ENCODE peak calls at places on chromosomes 16 and 17, in nine cellular contexts. S is memory B cell; H is foreskin melanocyte; A is psoas muscle; W is kidney; L is activated naive CD4-positive, alpha-beta T cell treated with anti-CD3 and anti-CD28 coated beads for 36 hours; B is sigmoid colon; X is neural crest cell; N is IMR-90. I is an unnamed sample.

GRCh38 chr17:55230716-55231115 is 34.0 kb upstream of the HLF start:
- DNase-seq in S (no peak), H (peak; percentile 91), A (no peak), W (no peak), L (no peak), B (no peak), X (no peak), N (no peak), I (no peak)

GRCh38 chr16:65769055-65769465 is 597.4 kb upstream of the CDH5 start:
- DNase-seq in S (no peak), H (no peak), A (no peak), W (no peak), L (no peak), B (no peak), X (no peak), N (peak; percentile 59), I (peak; percentile 38)

GRCh38 chr17:35242158-35242804 is 591 bp upstream of the SLFN5 start:
- DNase-seq in S (peak; percentile 48), H (no peak), A (peak; percentile 59), W (peak; percentile 92), L (peak; percentile 94), B (peak; percentile 77), X (no peak), N (peak; percentile 32), I (peak; percentile 67)

GRCh38 chr17:77349976-77350830 is 209.4 kb downstream of the SEC14L1 start:
- DNase-seq in S (no peak), H (no peak), A (no peak), W (no peak), L (no peak), B (peak; percentile 64), X (no peak), N (peak; percentile 86), I (no peak)

GRCh38 chr16:73093146-73094144 is 45.5 kb upstream of the ZFHX3 start:
- DNase-seq in S (no peak), H (no peak), A (peak; percentile 25), W (no peak), L (no peak), B (no peak), X (no peak), N (peak; percentile 54), I (no peak)

GRCh38 chr17:27861979-27862378 is 31.2 kb downstream of the LYRM9 start:
- DNase-seq in S (no peak), H (no peak), A (no peak), W (no peak), L (peak; percentile 15), B (no peak), X (no peak), N (no peak), I (no peak)

GRCh38 chr17:65370669-65371126 is 190.8 kb downstream of the AXIN2 start:
- DNase-seq in S (no peak), H (no peak), A (no peak), W (no peak), L (no peak), B (no peak), X (no peak), N (no peak), I (peak; percentile 16)

GRCh38 chr16:68644303-68644702 is 807 bp upstream of the CDH3 start:
- DNase-seq in S (no peak), H (no peak), A (no peak), W (no peak), L (no peak), B (no peak), X (no peak), N (no peak), I (no peak)

GRCh38 chr16:87707097-87707496 is 58.7 kb downstream of the KLHDC4 start:
- DNase-seq in S (no peak), H (no peak), A (no peak), W (no peak), L (no peak), B (no peak), X (no peak), N (no peak), I (no peak)

I was measured in HL-60.